ENCODE peak calls at places on chromosome 4, in five cellular contexts. G, O, T, Z and Q are unnamed samples.

GRCh38 chr4:177367336-177367735 is 57.7 kb downstream of the NEIL3 start:
- DNase-seq in G (peak), O (no peak), T (peak), Z (peak), Q (no peak)

GRCh38 chr4:7614350-7614949 is 179.7 kb upstream of the PSAPL1 start:
- DNase-seq in G (no peak), O (no peak), T (no peak), Z (no peak), Q (no peak)

GRCh38 chr4:24322986-24323385 is 261.4 kb downstream of the DHX15 start:
- DNase-seq in G (no peak), O (no peak), T (no peak), Z (no peak), Q (no peak)

GRCh38 chr4:145734051-145734450 is 54.1 kb downstream of the C4orf51 start:
- DNase-seq in G (peak), O (no peak), T (no peak), Z (peak), Q (peak)

GRCh38 chr4:85408326-85408725 is 66.6 kb upstream of the ARHGAP24 start:
- DNase-seq in G (no peak), O (no peak), T (no peak), Z (no peak), Q (no peak)

GRCh38 chr4:172760512-172760911 is 408.1 kb upstream of the GALNT7 start:
- DNase-seq in G (no peak), O (no peak), T (no peak), Z (no peak), Q (no peak)

GRCh38 chr4:159232465-159233106 is 129.7 kb downstream of the RAPGEF2 start:
- DNase-seq in G (no peak), O (no peak), T (no peak), Z (no peak), Q (no peak)

GRCh38 chr4:40699648-40700047 is 50.1 kb upstream of the NSUN7 start:
- DNase-seq in G (peak), O (no peak), T (no peak), Z (peak), Q (no peak)

GRCh38 chr4:3413675-3414420 is 27.9 kb upstream of the HGFAC start:
- DNase-seq in G (no peak), O (peak), T (no peak), Z (no peak), Q (no peak)

GRCh38 chr4:88104902-88105610 is 53.4 kb downstream of the ABCG2 start:
- DNase-seq in G (peak), O (no peak), T (no peak), Z (peak), Q (peak)

GRCh38 chr4:158051401-158052235 is 121.2 kb downstream of the GASK1B start:
- DNase-seq in G (no peak), O (peak), T (no peak), Z (peak), Q (peak)

GRCh38 chr4:173564461-173564860 is 34.4 kb upstream of the HAND2 start:
- DNase-seq in G (no peak), O (no peak), T (no peak), Z (no peak), Q (no peak)

GRCh38 chr4:127618427-127618826 is 14.3 kb upstream of the INTU start:
- DNase-seq in G (no peak), O (no peak), T (no peak), Z (no peak), Q (no peak)

GRCh38 chr4:127624176-127624575 is 8.6 kb upstream of the INTU start:
- DNase-seq in G (no peak), O (no peak), T (no peak), Z (no peak), Q (no peak)

GRCh38 chr4:127623755-127624087 is 9.0 kb upstream of the INTU start:
- DNase-seq in G (no peak), O (no peak), T (no peak), Z (peak), Q (peak)

GRCh38 chr4:127622621-127622922 is 10.2 kb upstream of the INTU start:
- DNase-seq in G (no peak), O (no peak), T (no peak), Z (no peak), Q (no peak)

GRCh38 chr4:127622923-127623754 is 9.6 kb upstream of the INTU start:
- DNase-seq in G (no peak), O (peak), T (peak), Z (peak), Q (peak)
- TF ChIP-seq CTCF in G (no peak), O (no peak), T (peak), Z (peak), Q (peak)

GRCh38 chr4:13536607-13537006 is 7.7 kb downstream of the NKX3-2 start:
- DNase-seq in G (no peak), O (no peak), T (no peak), Z (no peak), Q (no peak)

GRCh38 chr4:13535118-13535517 is 9.2 kb downstream of the NKX3-2 start:
- DNase-seq in G (no peak), O (no peak), T (no peak), Z (no peak), Q (no peak)

GRCh38 chr4:13533670-13534343 is 10.5 kb downstream of the NKX3-2 start:
- DNase-seq in G (no peak), O (no peak), T (no peak), Z (no peak), Q (no peak)

GRCh38 chr4:13535708-13536361 is 8.5 kb downstream of the NKX3-2 start:
- DNase-seq in G (no peak), O (no peak), T (no peak), Z (no peak), Q (no peak)

GRCh38 chr4:13534344-13535063 is 9.8 kb downstream of the NKX3-2 start:
- DNase-seq in G (no peak), O (no peak), T (no peak), Z (no peak), Q (peak)
- H3K4me3 ChIP-seq in G (no peak), O (no peak), T (no peak), Z (no peak), Q (no peak)

DNA sequence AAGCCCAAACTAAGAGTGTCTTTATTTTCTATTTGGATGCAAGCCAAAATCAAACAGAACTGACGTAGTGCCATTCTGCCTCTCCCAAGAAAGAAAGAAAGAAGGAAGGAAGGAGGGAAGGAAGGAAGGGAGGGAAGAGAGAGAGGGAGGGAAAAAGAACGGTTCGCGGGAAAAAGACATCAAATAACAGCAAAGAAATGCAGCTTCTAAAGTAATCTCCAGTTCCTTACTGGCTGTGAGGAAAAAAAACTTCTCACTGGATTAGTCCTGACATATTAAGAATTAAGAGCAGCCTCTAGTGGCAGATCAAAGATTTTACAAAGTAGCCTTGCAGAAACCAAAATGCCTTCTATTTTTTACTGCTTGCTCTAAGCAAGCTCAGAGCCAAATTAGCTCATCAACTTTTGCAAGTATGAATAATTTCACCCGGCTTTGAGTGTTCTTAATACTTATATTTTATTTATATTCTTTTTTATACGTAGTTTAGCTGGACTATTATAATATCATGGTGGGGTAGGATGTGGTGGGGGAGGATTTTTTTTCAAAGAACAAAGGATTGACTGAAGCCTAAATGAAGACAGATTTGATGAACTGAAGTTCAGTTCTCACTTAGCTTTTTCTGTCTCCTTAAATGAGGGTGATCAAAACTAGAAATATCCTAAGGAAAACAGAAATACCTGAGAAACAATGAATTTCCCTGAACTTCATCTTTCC is 36.6 kb downstream of the PITX2 start:
- DNase-seq in G (peak), O (no peak), T (peak), Z (peak), Q (peak)
- TF ChIP-seq CTCF in G (peak), O (no peak), T (peak), Z (peak), Q (peak)

GRCh38 chr4:121189811-121190210 is 25.7 kb upstream of the TNIP3 start:
- DNase-seq in G (no peak), O (no peak), T (no peak), Z (no peak), Q (no peak)
- H3K4me3 ChIP-seq in G (no peak), O (no peak), T (no peak), Z (no peak), Q (no peak)

DNA sequence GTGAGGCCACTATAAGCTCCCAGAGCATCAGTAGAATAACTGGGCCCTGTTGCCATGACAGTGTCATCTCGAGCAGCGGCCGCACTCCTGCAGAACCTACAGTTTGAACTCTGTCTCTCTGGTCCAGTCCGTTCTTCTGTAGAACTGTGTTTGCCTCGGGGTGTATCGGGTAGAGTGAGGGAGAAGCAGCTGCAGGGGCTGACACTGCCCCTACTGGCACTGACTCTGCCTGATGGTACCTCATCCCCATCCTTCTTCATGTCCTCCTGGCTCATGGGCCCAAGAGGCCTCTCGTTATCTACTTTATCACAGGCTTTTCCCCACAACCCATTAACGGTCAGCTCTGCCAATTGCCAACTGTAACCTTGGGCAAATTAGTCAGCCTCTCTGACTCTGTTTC is 96.5 kb downstream of the NPNT start:
- DNase-seq in G (no peak), O (no peak), T (no peak), Z (no peak), Q (no peak)
- TF ChIP-seq CTCF in G (no peak), O (no peak), T (no peak), Z (peak), Q (no peak)

GRCh38 chr4:185774815-185775684 is 36.9 kb downstream of the SORBS2 start:
- DNase-seq in G (peak), O (no peak), T (no peak), Z (peak), Q (peak)
- H3K4me3 ChIP-seq in G (peak), O (no peak), T (no peak), Z (peak), Q (no peak)

DNA sequence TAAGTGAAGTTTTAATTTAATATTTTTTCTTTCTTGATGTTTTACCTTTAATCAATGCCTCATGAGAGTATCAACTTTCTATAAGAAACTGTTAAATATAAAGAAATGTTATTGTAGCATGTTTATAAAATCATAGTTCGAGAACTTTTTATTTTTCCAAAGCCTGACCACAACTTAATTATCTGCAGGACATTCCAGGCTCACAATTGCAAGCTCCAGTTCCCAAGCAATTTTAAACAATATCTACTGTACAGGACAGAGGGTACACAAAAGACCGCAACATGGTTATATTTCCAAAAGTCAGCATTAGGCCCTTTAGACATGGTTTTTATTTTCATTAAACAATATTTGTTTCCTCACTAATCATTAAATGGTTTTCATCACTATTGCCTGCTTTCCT is 20.1 kb downstream of the STX18 start:
- DNase-seq in G (no peak), O (no peak), T (no peak), Z (no peak), Q (no peak)
- TF ChIP-seq CTCF in G (no peak), O (no peak), T (no peak), Z (no peak), Q (no peak)

GRCh38 chr4:103887191-103887590 is 167.4 kb upstream of the TACR3 start:
- DNase-seq in G (no peak), O (no peak), T (no peak), Z (no peak), Q (peak)

GRCh38 chr4:103885152-103885551 is 165.4 kb upstream of the TACR3 start:
- DNase-seq in G (no peak), O (no peak), T (no peak), Z (no peak), Q (no peak)
- H3K4me3 ChIP-seq in G (no peak), O (no peak), T (no peak), Z (no peak), Q (no peak)